ENCODE peak calls at places on chromosomes 2 and 18, in seven cellular contexts. S, U, N, V, G, W and A are unnamed samples.

GRCh38 chr2:69955029-69955428 is 6.4 kb downstream of the ASPRV1 start:
- DNase-seq in N (peak; percentile 43), U (no peak), V (no peak), W (no peak), S (no peak), G (no peak), A (peak; percentile 56)

GRCh38 chr2:84856785-84857184 is 24.1 kb downstream of the TRABD2A start:
- DNase-seq in G (no peak), S (no peak), N (no peak), U (no peak), W (no peak), V (no peak), A (no peak)

GRCh38 chr2:203344667-203345066 is 16.5 kb downstream of the ABI2 start:
- DNase-seq in U (no peak), N (no peak), S (no peak), V (no peak), W (no peak), G (no peak), A (no peak)

GRCh38 chr2:85757860-85758259 is 4.1 kb downstream of the ATOH8 start:
- DNase-seq in S (no peak), G (no peak), V (no peak), U (no peak), W (no peak), N (no peak), A (no peak)

GRCh38 chr2:202583709-202584219 is 51.0 kb upstream of the FAM117B start:
- DNase-seq in N (no peak), S (no peak), G (no peak), U (no peak), W (no peak), V (no peak), A (no peak)

GRCh38 chr2:214808481-214808931 is 977 bp downstream of the BARD1 start:
- DNase-seq in W (peak; percentile 15), N (no peak), U (no peak), S (no peak), V (no peak), G (no peak), A (peak; percentile 17)

GRCh38 chr2:19863303-19864041 is 38.3 kb downstream of the TTC32 start:
- DNase-seq in U (peak; percentile 75), V (no peak), S (peak; percentile 67), N (no peak), G (peak; percentile 85), W (peak; percentile 59), A (peak; percentile 64)

GRCh38 chr2:168819829-168820489 is 17.5 kb downstream of the NOSTRIN start:
- DNase-seq in W (no peak), S (no peak), N (no peak), U (no peak), V (no peak), G (no peak), A (no peak)

GRCh38 chr18:41645600-41646360 is 309.3 kb upstream of the PIK3C3 start:
- DNase-seq in U (no peak), G (no peak), S (no peak), N (no peak), V (no peak), W (no peak), A (no peak)

GRCh38 chr2:18402-19271 is 27.7 kb downstream of the FAM110C start:
- DNase-seq in S (no peak), V (no peak), U (no peak), G (no peak), W (no peak), N (no peak), A (peak; percentile 10)

GRCh38 chr2:240503375-240503774 is 54.4 kb downstream of the ANKMY1 start:
- DNase-seq in W (no peak), U (no peak), V (no peak), G (no peak), S (no peak), N (no peak), A (no peak)

GRCh38 chr2:205660521-205661124 is 21.7 kb upstream of the NRP2 start:
- DNase-seq in U (peak; percentile 30), W (peak; percentile 94), G (no peak), N (no peak), V (no peak), S (peak; percentile 51), A (peak; percentile 94)

GRCh38 chr2:232871835-232872736 is 2.0 kb downstream of the SNORC start:
- DNase-seq in S (no peak), G (peak; percentile 42), W (no peak), U (no peak), N (no peak), V (no peak), A (no peak)

GRCh38 chr18:10032331-10032979 is 118.6 kb downstream of the VAPA start:
- DNase-seq in W (no peak), V (no peak), S (no peak), G (no peak), N (no peak), U (no peak), A (no peak)

GRCh38 chr2:20511130-20511529 is 64.3 kb downstream of the RHOB start:
- DNase-seq in W (no peak), U (no peak), V (no peak), N (peak; percentile 23), S (no peak), G (no peak), A (no peak)

GRCh38 chr18:58124475-58124874 is 80.4 kb downstream of the NEDD4L start:
- DNase-seq in W (no peak), U (no peak), V (no peak), N (no peak), G (no peak), S (no peak), A (no peak)

DNA sequence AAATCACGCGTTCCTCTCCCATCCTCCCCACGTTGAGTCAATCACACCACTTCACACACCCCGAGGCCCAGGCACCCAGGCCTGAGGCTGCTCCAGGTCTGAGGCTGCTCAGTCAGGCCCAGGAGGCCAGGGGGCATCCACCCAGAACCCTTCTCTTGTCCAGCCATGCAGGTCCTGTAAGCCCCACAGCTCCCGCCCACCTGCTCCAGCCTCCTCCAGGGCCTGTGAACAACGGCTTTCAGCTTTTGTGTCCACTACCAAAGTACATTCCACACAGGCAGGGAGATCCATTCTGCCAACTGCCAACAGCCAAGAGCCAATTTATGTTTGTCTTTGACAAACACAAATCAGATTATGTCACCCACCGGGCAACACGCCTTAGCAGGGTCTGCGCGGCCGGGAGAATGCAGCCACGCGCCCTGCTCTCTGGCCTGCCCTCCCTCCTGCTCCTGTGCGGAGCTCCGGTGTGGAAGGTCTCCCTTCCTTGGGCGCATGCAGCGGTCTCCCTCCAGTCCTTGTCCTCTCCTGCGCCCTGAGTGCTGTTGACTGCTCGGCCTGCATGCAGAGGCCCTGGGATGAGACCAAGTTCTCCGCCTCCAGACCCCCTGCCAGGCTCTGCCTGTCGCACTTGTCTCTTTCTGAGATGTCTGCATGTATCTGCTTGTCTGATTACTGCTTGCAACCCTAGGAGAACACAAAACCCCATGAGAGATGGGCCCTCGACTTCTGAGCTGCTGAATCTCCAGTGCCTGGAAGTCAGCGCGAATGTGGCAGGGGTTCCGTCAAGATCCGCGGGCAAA is 146.6 kb downstream of the ZNF516 start:
- DNase-seq in W (no peak), G (no peak), S (no peak), U (no peak), V (no peak), N (no peak), A (no peak)
- H3K4me3 ChIP-seq in W (peak overlapping the region; percentile 35), G (peak overlapping the region; percentile 29), S (no peak overlapping the region), U (no peak overlapping the region), V (no peak overlapping the region), N (no peak overlapping the region), A (no peak overlapping the region)

GRCh38 chr2:142037744-142038143 is 93.1 kb downstream of the LRP1B start:
- DNase-seq in N (no peak), W (no peak), U (no peak), G (no peak), V (no peak), S (no peak), A (no peak)
- TF ChIP-seq CTCF in N (no peak), W (no peak), U (no peak), G (no peak), V (no peak), S (no peak), A (no peak)

DNA sequence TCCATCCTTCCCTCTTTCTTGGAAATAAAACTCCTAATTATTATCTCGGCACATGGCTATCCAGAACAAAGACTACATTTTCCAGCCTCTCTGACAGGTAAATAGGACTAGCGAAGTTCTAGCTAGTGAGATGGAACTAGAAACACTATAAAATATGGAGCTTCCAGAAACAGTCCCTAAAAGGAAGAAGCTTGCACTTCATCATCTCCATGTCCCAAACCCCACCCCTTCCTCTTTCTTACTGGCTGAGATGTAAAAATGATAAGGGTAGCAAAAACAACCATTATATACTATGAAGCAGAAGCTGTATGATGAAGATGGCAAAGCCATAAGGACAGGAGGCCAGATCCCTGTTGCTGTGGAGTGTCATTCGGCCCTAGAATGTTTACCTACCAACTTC is 11.7 kb upstream of the ACTR2 start:
- DNase-seq in V (no peak), U (no peak), W (no peak), G (no peak), S (no peak), N (no peak), A (no peak)
- H3K4me3 ChIP-seq in V (no peak overlapping the region), U (no peak overlapping the region), W (no peak overlapping the region), G (no peak overlapping the region), S (no peak overlapping the region), N (no peak overlapping the region), A (no peak overlapping the region)

GRCh38 chr2:165898381-165898780 is 55.2 kb downstream of the TTC21B start:
- DNase-seq in G (no peak), W (no peak), U (no peak), S (no peak), V (no peak), N (no peak), A (no peak)
- TF ChIP-seq CTCF in G (no peak), W (no peak), U (no peak), S (no peak), V (no peak), N (no peak), A (no peak)

GRCh38 chr2:224025874-224026273 is 13.2 kb downstream of the SERPINE2 start:
- DNase-seq in N (no peak), G (no peak), S (no peak), W (no peak), U (no peak), V (peak; percentile 83), A (no peak)
- H3K4me3 ChIP-seq in N (no peak overlapping the region), G (no peak overlapping the region), S (no peak overlapping the region), W (no peak overlapping the region), U (no peak overlapping the region), V (no peak overlapping the region), A (no peak overlapping the region)